ENCODE peak calls at places on chromosomes 5 and 9, in nine cellular contexts. L is T-helper 17 cell; T is EL; U is mesenteric fat pad; B is naive thymus-derived CD8-positive, alpha-beta T cell; E is H9; Q is dermis microvascular lymphatic vessel endothelial cell; G is iris pigment epithelial cell; Y is GDM1. J is an unnamed sample.

GRCh38 chr9:16191691-16192402 is 639.0 kb downstream of the CCDC171 start:
- DNase-seq in Y (peak), T (peak), E (peak), L (no peak), B (peak), U (no peak), G (peak), Q (peak), J (peak)

GRCh38 chr5:131541766-131542165 is 93.3 kb downstream of the RAPGEF6 start:
- DNase-seq in E (no peak), Q (no peak), Y (no peak), B (no peak), L (no peak), U (no peak), G (peak), T (no peak), J (no peak)

GRCh38 chr5:134091626-134092121 is 22.8 kb upstream of the TCF7 start:
- DNase-seq in L (no peak), E (no peak), Q (no peak), B (no peak), U (no peak), G (no peak), T (no peak), Y (no peak), J (no peak)

GRCh38 chr9:79570449-79571308 is 1.1 kb upstream of the TLE4 start:
- DNase-seq in G (peak), Y (peak), U (no peak), T (peak), Q (no peak), L (peak), B (peak), E (peak), J (peak)

GRCh38 chr5:82164957-82165698 is 113.0 kb downstream of the RPS23 start:
- DNase-seq in T (peak), B (no peak), U (no peak), G (peak), Y (no peak), Q (no peak), L (no peak), E (peak), J (no peak)

GRCh38 chr9:82764270-82764669 is 298.7 kb downstream of the RASEF start:
- DNase-seq in Y (no peak), U (no peak), G (no peak), B (no peak), Q (peak), E (no peak), T (no peak), L (no peak), J (no peak)

GRCh38 chr9:37496020-37496419 is 10.3 kb downstream of the POLR1E start:
- DNase-seq in Y (no peak), Q (no peak), U (peak), T (no peak), E (no peak), G (no peak), L (no peak), B (no peak), J (no peak)

GRCh38 chr9:121945849-121946248 is 147.3 kb downstream of the TTLL11 start:
- DNase-seq in B (no peak), E (no peak), U (no peak), Q (no peak), L (no peak), T (peak), G (peak), Y (no peak), J (no peak)

GRCh38 chr5:34789021-34789531 is 49.9 kb upstream of the TTC23L start:
- DNase-seq in Q (peak), U (no peak), Y (no peak), L (no peak), G (peak), E (no peak), T (peak), B (no peak), J (no peak)

GRCh38 chr5:91378683-91379601 is 4.2 kb downstream of the ARRDC3 start:
- DNase-seq in Q (no peak), T (no peak), B (no peak), E (no peak), L (no peak), U (no peak), G (no peak), Y (no peak), J (no peak)

J was measured in islet precursor cell.